ENCODE peak calls at places on chromosomes 3 and 15, in ten cellular contexts. J is A673; M is uterus; C is stomach; L is psoas muscle; V is WERI-Rb-1; P is CD8-positive, alpha-beta T cell; U is Peyer's patch; R is right cardiac atrium; I is ovary. Q is an unnamed sample.

GRCh38 chr3:124107491-124107890 is 115.6 kb upstream of the ROPN1 start:
- DNase-seq in J (no peak), M (no peak), C (no peak), L (no peak), V (no peak), P (no peak), U (no peak), R (no peak), I (no peak), Q (no peak)

GRCh38 chr3:21290557-21290956 is 460.5 kb downstream of the ZNF385D start:
- DNase-seq in J (no peak), M (no peak), C (no peak), L (no peak), V (no peak), P (no peak), U (no peak), R (no peak), I (no peak), Q (no peak)

GRCh38 chr15:69548367-69548766 is 95.7 kb downstream of the RPLP1 start:
- DNase-seq in J (no peak), M (no peak), C (no peak), L (no peak), V (no peak), P (no peak), U (no peak), R (no peak), I (no peak), Q (no peak)

GRCh38 chr15:82742134-82742533 is 32.5 kb upstream of the AP3B2 start:
- DNase-seq in J (no peak), M (no peak), C (no peak), L (no peak), V (no peak), P (no peak), U (no peak), R (no peak), I (no peak), Q (no peak)

GRCh38 chr3:38001456-38002081 is 11.0 kb downstream of the VILL start:
- DNase-seq in J (no peak), M (peak), C (peak), L (no peak), V (peak), P (no peak), U (peak), R (peak), I (no peak), Q (no peak)

GRCh38 chr3:159850481-159850880 is 138.2 kb upstream of the IL12A start:
- DNase-seq in J (peak), M (no peak), C (no peak), L (no peak), V (no peak), P (no peak), U (no peak), R (no peak), I (no peak), Q (no peak)

GRCh38 chr3:197516517-197516889 is 39.3 kb downstream of the BDH1 start:
- DNase-seq in J (no peak), M (no peak), C (peak), L (no peak), V (peak), P (no peak), U (no peak), R (no peak), I (no peak), Q (no peak)

GRCh38 chr15:92724144-92724543 is 68.6 kb upstream of the FAM174B start:
- DNase-seq in J (no peak), M (no peak), C (no peak), L (no peak), V (no peak), P (no peak), U (no peak), R (no peak), I (no peak), Q (no peak)

GRCh38 chr15:41562258-41562657 is 3.2 kb downstream of the TYRO3 start:
- DNase-seq in J (no peak), M (no peak), C (no peak), L (no peak), V (no peak), P (no peak), U (no peak), R (no peak), I (no peak), Q (no peak)

GRCh38 chr15:92621972-92622533 is 33.5 kb downstream of the FAM174B start:
- DNase-seq in J (no peak), M (no peak), C (no peak), L (no peak), V (no peak), P (no peak), U (no peak), R (no peak), I (no peak), Q (no peak)

GRCh38 chr3:45145681-45146614 is at the start of gene CDCP1:
- DNase-seq in J (no peak), M (no peak), C (peak), L (no peak), V (peak), P (no peak), U (peak), R (no peak), I (no peak), Q (no peak)
- H3K4me3 ChIP-seq in J (peak), M (peak), C (peak), L (peak), V (peak), P (peak), U (peak), R (peak), I (peak), Q (peak)

GRCh38 chr3:161104561-161105551 is at the start of gene B3GALNT1:
- DNase-seq in J (peak), M (peak), C (peak), L (peak), V (peak), P (peak), U (peak), R (peak), I (peak), Q (peak)
- H3K4me3 ChIP-seq in J (peak), M (peak), C (peak), L (peak), V (peak), P (peak), U (peak), R (peak), I (peak), Q (peak)

DNA sequence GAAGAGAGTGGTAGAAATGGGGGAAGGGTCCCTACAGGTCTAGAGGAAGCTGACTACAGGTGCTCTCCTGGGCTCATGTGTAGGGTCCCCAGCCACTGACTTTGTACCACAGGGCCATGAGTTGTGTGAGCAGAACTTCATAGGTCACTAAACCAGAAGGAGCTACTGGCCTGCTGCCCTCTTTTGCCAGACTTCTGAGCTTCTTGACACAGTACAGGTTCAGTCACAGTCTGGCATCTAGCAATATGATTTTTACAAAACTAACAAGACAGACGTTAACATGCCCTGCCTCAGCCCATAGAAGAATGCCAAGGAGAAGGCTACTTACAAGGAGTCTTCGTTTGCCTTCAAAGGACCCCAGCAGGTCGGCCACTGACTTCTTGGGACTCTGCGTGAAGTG is 3.2 kb downstream of the CCDC80 start:
- DNase-seq in J (no peak), M (peak), C (no peak), L (no peak), V (no peak), P (no peak), U (no peak), R (peak), I (no peak), Q (no peak)
- H3K4me3 ChIP-seq in J (no peak), M (peak), C (peak), L (peak), V (no peak), P (no peak), U (no peak), R (peak), I (peak), Q (peak)

DNA sequence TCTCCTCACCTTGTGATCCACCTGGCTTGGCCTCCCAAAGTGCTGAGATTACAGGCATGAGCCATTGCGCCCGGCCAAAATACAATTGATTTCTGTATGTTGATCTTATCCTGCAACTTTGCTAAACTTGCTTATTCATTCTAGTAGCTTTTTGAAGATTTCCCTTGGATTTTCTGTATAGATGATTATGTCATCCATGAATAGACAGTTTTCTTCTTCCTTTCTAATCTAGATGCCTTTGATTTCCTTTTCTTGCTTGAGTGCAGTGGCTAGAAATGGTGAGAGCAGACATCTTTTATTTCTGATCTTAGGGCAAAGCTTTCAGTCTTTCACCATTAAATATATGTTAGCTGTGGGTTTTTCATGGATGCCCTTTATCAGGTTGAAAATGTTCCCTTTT is 4.4 kb upstream of the ELP6 start:
- DNase-seq in J (no peak), M (no peak), C (no peak), L (no peak), V (no peak), P (no peak), U (no peak), R (no peak), I (no peak), Q (no peak)
- H3K4me3 ChIP-seq in J (no peak), M (no peak), C (no peak), L (no peak), V (no peak), P (no peak), U (no peak), R (no peak), I (no peak), Q (no peak)

GRCh38 chr3:99641984-99642383 is 3.6 kb downstream of the COL8A1 start:
- DNase-seq in J (no peak), M (no peak), C (no peak), L (no peak), V (no peak), P (no peak), U (no peak), R (no peak), I (no peak), Q (no peak)
- H3K4me3 ChIP-seq in J (no peak), M (no peak), C (no peak), L (no peak), V (no peak), P (no peak), U (no peak), R (no peak), I (no peak), Q (no peak)

GRCh38 chr15:31485431-31485830 is 158.8 kb downstream of the KLF13 start:
- DNase-seq in J (no peak), M (peak), C (no peak), L (no peak), V (no peak), P (no peak), U (no peak), R (no peak), I (no peak), Q (no peak)

GRCh38 chr15:31484369-31484951 is 157.8 kb downstream of the KLF13 start:
- DNase-seq in J (no peak), M (peak), C (peak), L (no peak), V (no peak), P (no peak), U (no peak), R (no peak), I (no peak), Q (no peak)

GRCh38 chr15:31483053-31483923 is 156.7 kb downstream of the KLF13 start:
- DNase-seq in J (no peak), M (peak), C (peak), L (no peak), V (no peak), P (peak), U (no peak), R (peak), I (no peak), Q (no peak)

GRCh38 chr15:31484986-31485385 is 158.4 kb downstream of the KLF13 start:
- DNase-seq in J (no peak), M (no peak), C (peak), L (no peak), V (no peak), P (no peak), U (no peak), R (no peak), I (no peak), Q (no peak)

GRCh38 chr15:31483924-31484368 is 157.3 kb downstream of the KLF13 start:
- DNase-seq in J (no peak), M (peak), C (peak), L (no peak), V (no peak), P (peak), U (no peak), R (no peak), I (no peak), Q (no peak)
- H3K4me3 ChIP-seq in J (no peak), M (no peak), C (no peak), L (no peak), V (no peak), P (peak), U (peak), R (peak), I (no peak), Q (peak)

GRCh38 chr15:44735482-44736260 is 657 bp upstream of the TRIM69 start:
- DNase-seq in J (peak), M (peak), C (no peak), L (peak), V (no peak), P (no peak), U (no peak), R (peak), I (peak), Q (peak)
- H3K4me3 ChIP-seq in J (no peak), M (no peak), C (no peak), L (no peak), V (no peak), P (peak), U (no peak), R (no peak), I (no peak), Q (no peak)

Q was measured in left ventricle myocardium inferior.